ENCODE peak calls at places on chromosomes 16 and 17, in five cellular contexts. One of them, this sample, is unnamed.

GRCh38 chr17:36583787-36584186 is 7.9 kb upstream of the DHRS11 start:
- DNase-seq in tibial artery: no peak
- DNase-seq in astrocyte of the spinal cord: no peak
- DNase-seq in AG04449: no peak
- DNase-seq in IMR-90: no peak
- DNase-seq in this sample: no peak

GRCh38 chr16:12907670-12908233 is 6.4 kb downstream of the SHISA9 start:
- DNase-seq in tibial artery: no peak
- DNase-seq in astrocyte of the spinal cord: no peak
- DNase-seq in AG04449: no peak
- DNase-seq in IMR-90: no peak
- DNase-seq in this sample: no peak

GRCh38 chr17:70369296-70369855 is 200.0 kb downstream of the KCNJ2 start:
- DNase-seq in tibial artery: no peak
- DNase-seq in astrocyte of the spinal cord: peak
- DNase-seq in AG04449: no peak
- DNase-seq in IMR-90: no peak
- DNase-seq in this sample: no peak

GRCh38 chr17:17776889-17777288 is 59.9 kb downstream of the SREBF1 start:
- DNase-seq in tibial artery: no peak
- DNase-seq in astrocyte of the spinal cord: no peak
- DNase-seq in AG04449: no peak
- DNase-seq in IMR-90: no peak
- DNase-seq in this sample: no peak

GRCh38 chr17:16435951-16436886 is 20.8 kb downstream of the TRPV2 start:
- DNase-seq in tibial artery: no peak
- DNase-seq in astrocyte of the spinal cord: no peak
- DNase-seq in AG04449: no peak
- DNase-seq in IMR-90: no peak
- DNase-seq in this sample: no peak

GRCh38 chr16:7369181-7369580 is 36.5 kb downstream of the RBFOX1 start:
- DNase-seq in tibial artery: no peak
- DNase-seq in astrocyte of the spinal cord: no peak
- DNase-seq in AG04449: no peak
- DNase-seq in IMR-90: no peak
- DNase-seq in this sample: no peak

GRCh38 chr17:57372156-57372555 is 115.8 kb downstream of the MSI2 start:
- DNase-seq in tibial artery: no peak
- DNase-seq in astrocyte of the spinal cord: peak
- DNase-seq in AG04449: no peak
- DNase-seq in IMR-90: peak
- DNase-seq in this sample: no peak

GRCh38 chr16:6428861-6429260 is 903.8 kb upstream of the RBFOX1 start:
- DNase-seq in tibial artery: no peak
- DNase-seq in astrocyte of the spinal cord: no peak
- DNase-seq in AG04449: no peak
- DNase-seq in IMR-90: no peak
- DNase-seq in this sample: no peak

GRCh38 chr17:27756467-27757371 is 43.6 kb downstream of the NOS2 start:
- DNase-seq in tibial artery: peak
- DNase-seq in astrocyte of the spinal cord: peak
- DNase-seq in AG04449: no peak
- DNase-seq in IMR-90: peak
- DNase-seq in this sample: no peak

GRCh38 chr16:29705030-29705429 is 26.1 kb downstream of the QPRT start:
- DNase-seq in tibial artery: no peak
- DNase-seq in astrocyte of the spinal cord: peak
- DNase-seq in AG04449: no peak
- DNase-seq in IMR-90: no peak
- DNase-seq in this sample: no peak

GRCh38 chr17:14214271-14214670 is 22.4 kb downstream of the CDRT15 start:
- DNase-seq in tibial artery: no peak
- DNase-seq in astrocyte of the spinal cord: no peak
- DNase-seq in AG04449: no peak
- DNase-seq in IMR-90: peak
- DNase-seq in this sample: no peak

GRCh38 chr16:76800196-76800595 is 390.8 kb upstream of the MON1B start:
- DNase-seq in tibial artery: no peak
- DNase-seq in astrocyte of the spinal cord: no peak
- DNase-seq in AG04449: no peak
- DNase-seq in IMR-90: no peak
- DNase-seq in this sample: no peak

GRCh38 chr16:2787406-2787805 is at the start of gene PRSS33:
- DNase-seq in tibial artery: no peak
- DNase-seq in astrocyte of the spinal cord: no peak
- DNase-seq in AG04449: no peak
- DNase-seq in IMR-90: no peak
- DNase-seq in this sample: no peak

GRCh38 chr16:88856122-88856827 is 472 bp downstream of the GALNS start:
- DNase-seq in tibial artery: no peak
- DNase-seq in astrocyte of the spinal cord: no peak
- DNase-seq in AG04449: no peak
- DNase-seq in IMR-90: no peak
- DNase-seq in this sample: no peak

GRCh38 chr16:65489531-65490023 is 367.7 kb upstream of the CDH11 start:
- DNase-seq in tibial artery: no peak
- DNase-seq in astrocyte of the spinal cord: peak
- DNase-seq in AG04449: no peak
- DNase-seq in IMR-90: no peak
- DNase-seq in this sample: no peak

GRCh38 chr17:65037157-65037556 is 19.4 kb downstream of the GNA13 start:
- DNase-seq in tibial artery: no peak
- DNase-seq in astrocyte of the spinal cord: no peak
- DNase-seq in AG04449: no peak
- DNase-seq in IMR-90: no peak
- DNase-seq in this sample: no peak

GRCh38 chr17:73478768-73479424 is 165.3 kb downstream of the SDK2 start:
- DNase-seq in tibial artery: no peak
- DNase-seq in astrocyte of the spinal cord: no peak
- DNase-seq in AG04449: no peak
- DNase-seq in IMR-90: no peak
- DNase-seq in this sample: no peak

GRCh38 chr16:4713663-4714501 is 20.2 kb downstream of the ANKS3 start:
- DNase-seq in tibial artery: no peak
- DNase-seq in astrocyte of the spinal cord: no peak
- DNase-seq in AG04449: no peak
- DNase-seq in IMR-90: no peak
- DNase-seq in this sample: no peak

DNA sequence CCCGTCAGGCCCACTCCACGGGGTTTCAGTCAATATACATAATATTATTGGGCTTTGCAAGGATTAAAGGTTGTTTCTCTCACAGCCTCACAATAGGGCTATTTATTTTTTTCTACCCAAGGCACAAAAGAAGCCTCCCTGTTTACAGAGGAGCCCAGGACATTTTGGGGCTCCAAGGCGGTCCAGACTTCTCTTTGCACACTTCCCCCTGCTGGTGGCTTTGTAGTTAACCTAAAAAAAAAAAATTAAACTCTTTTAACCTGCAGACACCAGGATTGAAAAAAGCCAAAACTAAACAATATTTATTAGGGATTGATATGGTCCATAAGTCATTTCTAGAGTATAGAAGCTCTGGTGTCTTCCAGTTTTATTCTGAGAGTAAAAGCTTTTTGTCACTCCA is 169.7 kb upstream of the ZFHX3 start:
- DNase-seq in tibial artery: no peak
- DNase-seq in astrocyte of the spinal cord: no peak
- DNase-seq in AG04449: no peak
- DNase-seq in IMR-90: no peak
- DNase-seq in this sample: no peak
- TF ChIP-seq CTCF in tibial artery: no peak
- TF ChIP-seq CTCF in astrocyte of the spinal cord: peak
- TF ChIP-seq CTCF in AG04449: no peak
- TF ChIP-seq CTCF in IMR-90: peak
- TF ChIP-seq CTCF in this sample: peak

GRCh38 chr16:83137326-83137770 is 510.6 kb downstream of the CDH13 start:
- DNase-seq in tibial artery: no peak
- DNase-seq in astrocyte of the spinal cord: peak
- DNase-seq in AG04449: no peak
- DNase-seq in IMR-90: peak
- DNase-seq in this sample: no peak
- H3K4me3 ChIP-seq in tibial artery: peak
- H3K4me3 ChIP-seq in astrocyte of the spinal cord: peak
- H3K4me3 ChIP-seq in AG04449: peak
- H3K4me3 ChIP-seq in IMR-90: peak
- H3K4me3 ChIP-seq in this sample: no peak

GRCh38 chr16:67199011-67199807 is at the start of gene ELMO3:
- DNase-seq in tibial artery: no peak
- DNase-seq in astrocyte of the spinal cord: no peak
- DNase-seq in AG04449: no peak
- DNase-seq in IMR-90: no peak
- DNase-seq in this sample: no peak
- TF ChIP-seq CTCF in tibial artery: no peak
- TF ChIP-seq CTCF in astrocyte of the spinal cord: peak
- TF ChIP-seq CTCF in AG04449: peak
- TF ChIP-seq CTCF in IMR-90: peak
- TF ChIP-seq CTCF in this sample: peak

GRCh38 chr16:306911-307370 is 24.0 kb downstream of the PDIA2 start:
- DNase-seq in tibial artery: no peak
- DNase-seq in astrocyte of the spinal cord: no peak
- DNase-seq in AG04449: no peak
- DNase-seq in IMR-90: no peak
- DNase-seq in this sample: no peak

GRCh38 chr16:314351-314750 is 31.4 kb downstream of the PDIA2 start:
- DNase-seq in tibial artery: no peak
- DNase-seq in astrocyte of the spinal cord: no peak
- DNase-seq in AG04449: no peak
- DNase-seq in IMR-90: no peak
- DNase-seq in this sample: no peak

GRCh38 chr16:307691-308312 is 24.8 kb downstream of the PDIA2 start:
- DNase-seq in tibial artery: no peak
- DNase-seq in astrocyte of the spinal cord: no peak
- DNase-seq in AG04449: no peak
- DNase-seq in IMR-90: no peak
- DNase-seq in this sample: no peak

GRCh38 chr16:309476-309875 is 26.5 kb downstream of the PDIA2 start:
- DNase-seq in tibial artery: no peak
- DNase-seq in astrocyte of the spinal cord: no peak
- DNase-seq in AG04449: no peak
- DNase-seq in IMR-90: no peak
- DNase-seq in this sample: no peak

GRCh38 chr16:311725-312124 is 28.8 kb downstream of the PDIA2 start:
- DNase-seq in tibial artery: no peak
- DNase-seq in astrocyte of the spinal cord: no peak
- DNase-seq in AG04449: no peak
- DNase-seq in IMR-90: no peak
- DNase-seq in this sample: no peak
- H3K4me3 ChIP-seq in tibial artery: no peak
- H3K4me3 ChIP-seq in astrocyte of the spinal cord: no peak
- H3K4me3 ChIP-seq in AG04449: no peak
- H3K4me3 ChIP-seq in IMR-90: no peak
- H3K4me3 ChIP-seq in this sample: no peak